ENCODE peak calls at places on chromosomes 13 and 19, in five cellular contexts. L is RWPE2, K is cardiac muscle cell, Y is left ventricle myocardium inferior, M is psoas muscle. E is an unnamed sample.
A peak's percentile ranks its signal among the peaks of the same experiment; 100 is the strongest.

GRCh38 chr19:38534574-38534973 is 83.2 kb downstream of the MAP4K1 start:
- DNase-seq in L (no peak), K (no peak), Y (no peak), M (no peak), E (no peak)

GRCh38 chr19:10975374-10976036 is 14.7 kb downstream of the SMARCA4 start:
- DNase-seq in L (no peak), K (no peak), Y (peak; percentile 62), M (peak; percentile 82), E (no peak)

GRCh38 chr19:10378124-10378523 is 2.2 kb downstream of the TYK2 start:
- DNase-seq in L (no peak), K (no peak), Y (no peak), M (no peak), E (no peak)

GRCh38 chr19:9721861-9722260 is 46.7 kb downstream of the ZNF846 start:
- DNase-seq in L (no peak), K (no peak), Y (no peak), M (no peak), E (no peak)

GRCh38 chr19:610801-611505 is 21.3 kb downstream of the HCN2 start:
- DNase-seq in L (no peak), K (no peak), Y (peak; percentile 69), M (peak; percentile 79), E (peak; percentile 55)

GRCh38 chr19:2507109-2507508 is 31.2 kb downstream of the GADD45B start:
- DNase-seq in L (no peak), K (no peak), Y (no peak), M (no peak), E (peak; percentile 60)

GRCh38 chr19:17951151-17952040 is 15.5 kb upstream of the KCNN1 start:
- DNase-seq in L (no peak), K (peak; percentile 53), Y (no peak), M (no peak), E (no peak)

GRCh38 chr13:22569830-22570229 is 610.9 kb upstream of the SGCG start:
- DNase-seq in L (no peak), K (no peak), Y (no peak), M (no peak), E (no peak)

GRCh38 chr19:41367848-41368301 is 3.9 kb upstream of the B9D2 start:
- DNase-seq in L (no peak), K (no peak), Y (no peak), M (no peak), E (no peak)

GRCh38 chr19:4776436-4777205 is 14.9 kb upstream of the FEM1A start:
- DNase-seq in L (no peak), K (no peak), Y (no peak), M (peak; percentile 18), E (no peak)

GRCh38 chr13:69970521-69970920 is 137.1 kb upstream of the ATXN8OS start:
- DNase-seq in L (no peak), K (no peak), Y (no peak), M (no peak), E (no peak)

GRCh38 chr19:45041125-45041524 is 2.3 kb downstream of the CLASRP start:
- DNase-seq in L (no peak), K (no peak), Y (no peak), M (no peak), E (no peak)
- H3K4me3 ChIP-seq in L (no peak overlapping the region), K (no peak overlapping the region), Y (no peak overlapping the region), M (peak overlapping the region; percentile 2), E (no peak overlapping the region)

GRCh38 chr13:28603033-28603664 is 55.8 kb upstream of the POMP start:
- DNase-seq in L (no peak), K (no peak), Y (no peak), M (no peak), E (no peak)
- H3K27ac ChIP-seq in L (no peak overlapping the region), K (no peak overlapping the region), Y (peak overlapping the region; percentile 69), M (no peak overlapping the region), E (no peak overlapping the region)

GRCh38 chr19:34999498-35000337 is at the start of gene GRAMD1A:
- DNase-seq in L (no peak), K (peak; percentile 90), Y (peak; percentile 90), M (peak; percentile 92), E (peak; percentile 61)
- H3K4me1 ChIP-seq in L (no peaks in the 10 kb centered on the region), K (peaks cover 11% of the 10 kb centered on the region), Y (peaks cover 91% of the 10 kb centered on the region), M (peaks cover 15% of the 10 kb centered on the region), E (peaks cover 88% of the 10 kb centered on the region)

GRCh38 chr19:6737284-6737872 is at the start of gene GPR108:
- DNase-seq in L (peak; percentile 98), K (peak; percentile 99), Y (peak; percentile 100), M (peak; percentile 100), E (peak; percentile 99)

GRCh38 chr19:6739390-6739883 is at the start of gene TRIP10:
- DNase-seq in L (no peak), K (peak; percentile 94), Y (peak; percentile 89), M (peak; percentile 93), E (peak; percentile 80)

GRCh38 chr19:6736917-6737283 is 480 bp downstream of the GPR108 start:
- DNase-seq in L (no peak), K (no peak), Y (no peak), M (no peak), E (no peak)

GRCh38 chr19:6738726-6739389 is 622 bp upstream of the TRIP10 start:
- DNase-seq in L (no peak), K (peak; percentile 42), Y (peak; percentile 60), M (peak; percentile 86), E (peak; percentile 19)

GRCh38 chr19:6737873-6738725 is 719 bp upstream of the GPR108 start:
- DNase-seq in L (peak; percentile 94), K (peak; percentile 83), Y (peak; percentile 93), M (peak; percentile 96), E (peak; percentile 89)
- H3K4me3 ChIP-seq in L (no peak overlapping the region), K (no peak overlapping the region), Y (peak overlapping the region; percentile 93), M (peak overlapping the region; percentile 83), E (peak overlapping the region; percentile 61)

GRCh38 chr13:49315036-49315565 is 67.4 kb downstream of the CDADC1 start:
- DNase-seq in L (no peak), K (no peak), Y (no peak), M (no peak), E (no peak)
- H3K27ac ChIP-seq in L (no peak overlapping the region), K (no peak overlapping the region), Y (peak overlapping the region; percentile 66), M (no peak overlapping the region), E (no peak overlapping the region)

GRCh38 chr13:114076329-114076761 is 56.1 kb downstream of the RASA3 start:
- DNase-seq in L (no peak), K (no peak), Y (no peak), M (no peak), E (no peak)
- H3K4me1 ChIP-seq in L (peaks cover 7% of the 10 kb centered on the region), K (no peaks in the 10 kb centered on the region), Y (peaks cover 23% of the 10 kb centered on the region), M (peaks cover 8% of the 10 kb centered on the region), E (peaks cover 38% of the 10 kb centered on the region)

GRCh38 chr19:22428299-22428913 is 6.3 kb upstream of the ZNF98 start:
- DNase-seq in L (no peak), K (no peak), Y (no peak), M (no peak), E (no peak)
- H3K4me3 ChIP-seq in L (no peak overlapping the region), K (no peak overlapping the region), Y (peak overlapping the region; percentile 37), M (no peak overlapping the region), E (no peak overlapping the region)

DNA sequence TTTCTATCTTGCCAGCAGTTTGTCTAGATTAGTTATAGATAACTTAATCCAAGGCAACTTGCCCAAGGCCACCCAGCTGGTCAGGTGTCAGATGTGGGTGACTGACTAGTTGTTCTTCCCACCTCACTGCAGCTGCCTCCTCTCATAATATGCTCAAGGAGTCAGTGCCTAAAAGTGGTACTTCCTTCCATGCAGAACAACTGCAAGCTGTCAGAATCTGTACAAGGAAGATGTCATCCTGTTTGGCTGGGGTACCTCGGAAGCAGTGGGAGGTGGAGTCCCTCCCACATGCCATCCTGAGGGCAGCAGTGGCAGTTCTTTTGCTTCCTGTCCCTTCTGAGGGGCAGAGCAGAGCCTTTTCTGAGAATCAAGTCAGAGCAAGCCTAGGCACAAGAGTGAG is 193.2 kb upstream of the RFC3 start:
- DNase-seq in L (no peak), K (no peak), Y (no peak), M (no peak), E (no peak)
- H3K27ac ChIP-seq in L (no peak overlapping the region), K (no peak overlapping the region), Y (no peak overlapping the region), M (no peak overlapping the region), E (no peak overlapping the region)